ENCODE peak calls at places on chromosomes 5 and 9, in five cellular contexts. One of them, this sample, is unnamed.

GRCh38 chr5:118531276-118531675 is 457.1 kb downstream of the DTWD2 start:
- DNase-seq in esophagus squamous epithelium: no peak
- DNase-seq in body of pancreas: no peak
- DNase-seq in HCT116: no peak
- DNase-seq in stomach: no peak
- DNase-seq in this sample: no peak

GRCh38 chr5:59838067-59838466 is 55.5 kb downstream of the PDE4D start:
- DNase-seq in stomach: no peak
- DNase-seq in body of pancreas: no peak
- DNase-seq in esophagus squamous epithelium: no peak
- DNase-seq in HCT116: no peak
- DNase-seq in this sample: no peak

GRCh38 chr5:142637871-142638270 is 48.0 kb downstream of the FGF1 start:
- DNase-seq in esophagus squamous epithelium: no peak
- DNase-seq in body of pancreas: no peak
- DNase-seq in HCT116: no peak
- DNase-seq in stomach: no peak
- DNase-seq in this sample: no peak

GRCh38 chr5:33297760-33298216 is 143.0 kb upstream of the TARS1 start:
- DNase-seq in stomach: no peak
- DNase-seq in body of pancreas: no peak
- DNase-seq in HCT116: no peak
- DNase-seq in esophagus squamous epithelium: no peak
- DNase-seq in this sample: peak

GRCh38 chr5:134328619-134329018 is 38.4 kb downstream of the CDKL3 start:
- DNase-seq in stomach: no peak
- DNase-seq in HCT116: no peak
- DNase-seq in esophagus squamous epithelium: no peak
- DNase-seq in body of pancreas: no peak
- DNase-seq in this sample: no peak

GRCh38 chr5:142286111-142286510 is 38.7 kb downstream of the SPRY4 start:
- DNase-seq in body of pancreas: no peak
- DNase-seq in HCT116: no peak
- DNase-seq in stomach: no peak
- DNase-seq in esophagus squamous epithelium: no peak
- DNase-seq in this sample: no peak

GRCh38 chr9:4306066-4306787 is 6.4 kb upstream of the GLIS3 start:
- DNase-seq in body of pancreas: peak
- DNase-seq in HCT116: no peak
- DNase-seq in esophagus squamous epithelium: no peak
- DNase-seq in stomach: no peak
- DNase-seq in this sample: no peak

GRCh38 chr9:125397736-125398135 is 136.1 kb downstream of the GAPVD1 start:
- DNase-seq in stomach: no peak
- DNase-seq in HCT116: no peak
- DNase-seq in body of pancreas: no peak
- DNase-seq in esophagus squamous epithelium: no peak
- DNase-seq in this sample: no peak

GRCh38 chr5:165370772-165371171 is 1865.4 kb downstream of the MAT2B start:
- DNase-seq in HCT116: no peak
- DNase-seq in esophagus squamous epithelium: no peak
- DNase-seq in stomach: no peak
- DNase-seq in body of pancreas: no peak
- DNase-seq in this sample: no peak

DNA sequence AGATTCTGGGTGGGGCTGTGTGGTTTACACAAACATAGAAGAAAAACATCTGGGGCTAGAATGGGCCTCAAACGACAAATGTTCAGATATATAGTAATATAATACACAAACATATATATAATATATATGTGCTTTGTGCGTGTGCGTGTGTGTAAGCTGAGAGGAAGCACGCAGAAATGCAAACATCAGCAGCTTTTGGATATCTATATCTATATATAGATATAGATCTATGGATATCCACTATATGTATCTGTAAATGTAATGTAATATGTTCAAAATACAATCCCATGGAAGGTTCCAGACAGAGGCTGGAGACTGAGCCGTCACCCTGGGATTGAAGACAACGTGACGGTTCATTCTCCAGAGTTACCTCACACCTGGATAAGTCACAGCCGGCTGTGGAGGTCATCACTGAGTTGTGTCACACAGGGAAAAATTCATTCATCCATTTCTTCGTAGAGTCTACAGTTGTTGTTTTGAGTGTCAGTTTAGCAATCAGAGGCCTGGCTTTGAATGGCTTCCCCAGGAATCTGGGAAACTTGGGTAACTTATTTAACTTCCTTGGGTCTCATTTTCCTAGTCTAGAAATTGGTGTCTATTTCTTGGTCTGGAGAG is 123.0 kb upstream of the CPEB4 start:
- DNase-seq in esophagus squamous epithelium: no peak
- DNase-seq in body of pancreas: no peak
- DNase-seq in stomach: no peak
- DNase-seq in HCT116: no peak
- DNase-seq in this sample: no peak
- H3K27ac ChIP-seq in esophagus squamous epithelium: peak
- H3K27ac ChIP-seq in body of pancreas: peak
- H3K27ac ChIP-seq in stomach: peak
- H3K27ac ChIP-seq in HCT116: no peak
- H3K27ac ChIP-seq in this sample: no peak

GRCh38 chr9:101409079-101409477 is 10.4 kb downstream of the ZNF189 start:
- DNase-seq in HCT116: no peak
- DNase-seq in stomach: no peak
- DNase-seq in esophagus squamous epithelium: no peak
- DNase-seq in body of pancreas: no peak
- DNase-seq in this sample: no peak

GRCh38 chr9:101403886-101404285 is 5.2 kb downstream of the ZNF189 start:
- DNase-seq in body of pancreas: no peak
- DNase-seq in stomach: no peak
- DNase-seq in HCT116: no peak
- DNase-seq in esophagus squamous epithelium: no peak
- DNase-seq in this sample: no peak

DNA sequence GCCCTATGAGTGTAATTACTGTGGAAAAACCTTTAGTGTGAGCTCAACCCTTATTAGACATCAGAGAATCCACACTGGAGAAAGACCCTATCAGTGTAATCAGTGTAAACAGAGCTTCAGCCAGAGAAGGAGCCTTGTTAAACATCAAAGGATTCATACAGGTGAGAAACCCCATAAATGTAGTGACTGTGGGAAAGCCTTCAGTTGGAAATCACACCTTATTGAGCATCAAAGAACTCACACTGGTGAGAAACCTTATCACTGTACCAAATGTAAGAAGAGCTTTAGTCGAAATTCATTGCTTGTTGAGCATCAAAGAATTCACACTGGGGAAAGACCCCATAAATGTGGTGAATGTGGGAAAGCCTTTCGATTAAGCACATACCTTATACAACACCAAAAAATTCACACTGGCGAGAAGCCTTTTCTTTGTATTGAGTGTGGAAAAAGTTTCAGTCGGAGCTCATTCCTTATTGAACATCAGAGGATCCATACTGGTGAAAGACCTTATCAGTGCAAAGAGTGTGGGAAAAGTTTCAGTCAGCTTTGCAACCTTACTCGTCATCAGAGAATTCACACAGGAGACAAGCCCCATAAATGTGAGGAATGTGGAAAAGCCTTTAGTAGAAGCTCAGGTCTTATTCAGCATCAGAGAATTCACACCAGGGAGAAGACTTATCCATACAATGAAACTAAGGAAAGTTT is 9.9 kb downstream of the ZNF189 start:
- DNase-seq in stomach: no peak
- DNase-seq in HCT116: no peak
- DNase-seq in body of pancreas: no peak
- DNase-seq in esophagus squamous epithelium: no peak
- DNase-seq in this sample: no peak
- TF ChIP-seq POLR2A in stomach: no peak
- TF ChIP-seq POLR2A in HCT116: no peak
- TF ChIP-seq POLR2A in body of pancreas: no peak
- TF ChIP-seq POLR2A in esophagus squamous epithelium: no peak
- TF ChIP-seq POLR2A in this sample: no peak

DNA sequence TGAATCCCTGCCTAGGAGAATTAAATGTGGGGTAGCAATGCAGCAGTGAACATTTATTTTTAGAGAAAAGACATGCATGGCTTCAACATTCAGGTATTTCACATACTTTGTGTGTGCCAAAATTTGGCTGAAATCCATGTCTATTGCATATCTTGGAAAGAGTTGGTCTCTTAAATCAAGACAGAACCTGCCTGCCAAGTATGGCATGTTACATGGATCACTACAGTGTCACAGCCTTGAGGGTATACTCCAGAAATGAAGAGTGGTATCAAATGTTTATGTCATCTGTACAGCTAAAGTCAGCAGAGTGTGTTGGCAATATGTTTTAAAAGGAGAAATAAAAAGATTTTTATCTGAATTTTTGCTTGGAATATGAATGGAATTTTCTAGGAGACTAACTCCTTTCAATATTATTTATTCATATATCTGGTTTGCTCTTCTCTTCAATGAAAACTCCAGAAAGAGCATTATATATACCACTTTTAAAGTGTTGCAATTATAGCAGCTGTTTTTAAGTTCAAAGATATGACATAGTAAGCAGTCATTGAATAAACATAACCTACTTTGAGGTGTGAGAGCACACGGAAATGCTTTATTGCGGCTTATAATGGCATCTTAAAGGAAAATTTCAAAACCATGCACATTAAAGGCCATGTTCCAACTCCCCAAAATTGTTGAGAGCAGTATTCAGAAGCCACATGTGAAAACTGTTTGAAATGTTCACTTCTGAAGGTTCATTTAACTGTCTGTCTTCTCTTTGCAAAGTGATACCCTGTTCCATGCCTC is 95.3 kb upstream of the MINAR2 start:
- DNase-seq in stomach: no peak
- DNase-seq in esophagus squamous epithelium: no peak
- DNase-seq in HCT116: no peak
- DNase-seq in body of pancreas: no peak
- DNase-seq in this sample: no peak
- H3K27ac ChIP-seq in stomach: no peak
- H3K27ac ChIP-seq in esophagus squamous epithelium: no peak
- H3K27ac ChIP-seq in HCT116: no peak
- H3K27ac ChIP-seq in body of pancreas: no peak
- H3K27ac ChIP-seq in this sample: no peak

DNA sequence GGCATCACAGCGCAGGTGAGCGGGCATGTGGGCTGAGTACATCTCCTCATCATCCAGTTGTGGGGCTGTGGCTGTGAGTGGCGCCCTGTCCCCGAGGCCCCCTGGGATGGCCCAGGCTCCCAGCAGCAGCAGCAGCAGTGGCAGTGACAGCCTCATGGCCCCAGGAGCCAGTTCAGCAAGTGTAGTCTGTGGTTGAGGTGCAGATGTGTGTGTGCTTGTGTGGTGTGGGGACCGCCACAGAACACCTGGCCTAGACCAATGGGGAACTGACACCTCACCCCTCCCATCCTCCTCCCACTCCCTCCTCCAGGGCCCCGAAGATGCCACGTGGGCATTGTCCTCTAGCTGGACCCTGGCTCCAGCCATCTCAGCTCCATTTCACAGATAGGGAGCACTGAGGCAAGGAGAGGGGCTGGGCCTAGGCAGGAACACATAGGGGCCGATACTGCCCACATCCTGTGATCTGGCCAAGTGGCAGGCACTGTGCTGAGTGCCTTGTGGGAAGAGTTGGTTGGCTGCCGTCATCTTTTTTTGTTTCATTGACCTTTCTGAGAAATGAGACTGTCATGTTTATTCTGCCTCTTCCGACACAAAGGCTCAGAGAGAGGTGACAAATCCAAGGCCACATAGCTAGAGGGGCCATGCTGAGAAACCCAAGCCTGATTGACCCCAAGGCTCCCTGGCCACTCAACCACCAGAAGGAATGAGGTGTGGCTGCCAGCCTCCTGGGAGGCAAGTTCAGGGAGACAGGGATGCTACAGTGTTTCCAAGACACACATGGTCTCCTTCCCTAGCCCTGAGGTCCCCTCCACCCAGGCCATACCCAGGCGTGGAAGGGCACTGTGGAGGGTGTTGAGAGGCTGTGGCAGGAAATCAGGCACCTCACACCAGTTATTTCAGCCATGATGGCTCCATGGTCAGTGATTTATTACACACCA is at the start of gene MZB1:
- DNase-seq in stomach: no peak
- DNase-seq in body of pancreas: no peak
- DNase-seq in HCT116: no peak
- DNase-seq in esophagus squamous epithelium: no peak
- DNase-seq in this sample: peak
- TF ChIP-seq POLR2A in stomach: no peak
- TF ChIP-seq POLR2A in body of pancreas: no peak
- TF ChIP-seq POLR2A in HCT116: no peak
- TF ChIP-seq POLR2A in esophagus squamous epithelium: peak
- TF ChIP-seq POLR2A in this sample: peak

GRCh38 chr9:85243921-85244320 is 497.8 kb downstream of the AGTPBP1 start:
- DNase-seq in body of pancreas: no peak
- DNase-seq in HCT116: no peak
- DNase-seq in esophagus squamous epithelium: no peak
- DNase-seq in stomach: no peak
- DNase-seq in this sample: no peak

GRCh38 chr9:85249313-85249621 is 492.5 kb downstream of the AGTPBP1 start:
- DNase-seq in stomach: no peak
- DNase-seq in HCT116: no peak
- DNase-seq in esophagus squamous epithelium: no peak
- DNase-seq in body of pancreas: no peak
- DNase-seq in this sample: no peak

GRCh38 chr9:85244856-85245255 is 496.9 kb downstream of the AGTPBP1 start:
- DNase-seq in stomach: no peak
- DNase-seq in HCT116: no peak
- DNase-seq in body of pancreas: no peak
- DNase-seq in esophagus squamous epithelium: no peak
- DNase-seq in this sample: no peak

GRCh38 chr9:85246566-85246965 is 495.2 kb downstream of the AGTPBP1 start:
- DNase-seq in esophagus squamous epithelium: no peak
- DNase-seq in HCT116: no peak
- DNase-seq in body of pancreas: no peak
- DNase-seq in stomach: no peak
- DNase-seq in this sample: no peak

DNA sequence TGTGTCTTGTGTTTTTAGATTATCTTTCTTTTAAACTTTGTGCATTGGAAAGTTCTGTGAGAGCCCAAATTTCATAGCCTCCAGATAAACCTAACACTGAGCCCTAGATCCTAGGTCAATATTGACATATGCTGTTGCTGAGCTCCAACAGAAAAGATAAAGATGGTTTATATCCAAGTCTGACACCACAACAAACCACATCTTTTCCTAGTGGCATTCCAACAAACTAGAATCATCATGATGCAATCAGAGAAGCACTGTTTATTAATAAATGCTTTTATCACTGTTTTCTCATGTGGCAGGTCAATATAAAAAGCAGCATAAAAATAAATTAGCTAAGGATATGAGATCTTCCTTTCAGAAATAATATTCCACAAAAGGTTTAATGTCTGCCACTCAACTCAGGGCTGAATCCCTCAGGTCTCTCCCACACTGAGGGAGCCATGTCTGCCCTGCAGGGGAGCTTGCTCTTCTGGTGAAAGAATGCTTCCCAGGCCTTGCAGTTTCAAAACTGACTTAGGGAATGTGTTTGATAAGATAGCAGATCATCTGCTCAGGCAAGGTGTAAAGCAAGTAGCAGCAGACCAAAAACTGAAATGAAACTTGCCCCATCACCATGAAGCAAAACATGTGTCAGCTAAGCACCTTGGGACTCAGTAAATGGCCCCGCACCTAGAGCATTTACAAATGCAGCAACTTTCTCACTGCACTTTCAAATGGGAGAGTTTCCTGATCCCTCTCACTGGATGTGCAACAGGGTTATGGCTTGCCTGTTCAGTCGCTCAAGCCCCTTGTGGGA is 493.0 kb downstream of the AGTPBP1 start:
- DNase-seq in HCT116: no peak
- DNase-seq in body of pancreas: no peak
- DNase-seq in esophagus squamous epithelium: no peak
- DNase-seq in stomach: no peak
- DNase-seq in this sample: no peak
- H3K27ac ChIP-seq in HCT116: no peak
- H3K27ac ChIP-seq in body of pancreas: no peak
- H3K27ac ChIP-seq in esophagus squamous epithelium: no peak
- H3K27ac ChIP-seq in stomach: no peak
- H3K27ac ChIP-seq in this sample: no peak

This sample was measured in spleen.